ENCODE peak calls at places on chromosomes 7 and 10, in six cellular contexts. O, G, A, D, R and I are unnamed samples.

GRCh38 chr7:348962-349755 is 59.2 kb downstream of the FOXL3 start:
- DNase-seq in O (no peak), G (no peak), A (no peak), D (no peak), R (no peak), I (no peak)

GRCh38 chr7:131899271-131900030 is 343.0 kb upstream of the PODXL start:
- DNase-seq in O (no peak), G (no peak), A (no peak), D (no peak), R (peak), I (no peak)

GRCh38 chr7:47933229-47933628 is 15.0 kb downstream of the PKD1L1 start:
- DNase-seq in O (no peak), G (no peak), A (no peak), D (no peak), R (no peak), I (no peak)

GRCh38 chr10:124837687-124838086 is 36.1 kb downstream of the ABRAXAS2 start:
- DNase-seq in O (peak), G (no peak), A (no peak), D (no peak), R (peak), I (no peak)

GRCh38 chr7:125032943-125033342 is 103.3 kb upstream of the POT1 start:
- DNase-seq in O (no peak), G (no peak), A (no peak), D (no peak), R (no peak), I (no peak)

GRCh38 chr7:24137338-24137737 is 146.7 kb upstream of the NPY start:
- DNase-seq in O (no peak), G (no peak), A (no peak), D (no peak), R (no peak), I (no peak)

GRCh38 chr10:50431118-50431517 is 179.8 kb upstream of the ASAH2 start:
- DNase-seq in O (peak), G (peak), A (no peak), D (no peak), R (peak), I (peak)

GRCh38 chr7:104923010-104923421 is 91.0 kb upstream of the KMT2E start:
- DNase-seq in O (peak), G (peak), A (peak), D (peak), R (peak), I (peak)

GRCh38 chr10:74322141-74322540 is 171.1 kb downstream of the ADK start:
- DNase-seq in O (peak), G (no peak), A (no peak), D (no peak), R (peak), I (no peak)

GRCh38 chr7:36473454-36474282 is 84.0 kb downstream of the ANLN start:
- DNase-seq in O (no peak), G (peak), A (peak), D (no peak), R (peak), I (peak)

GRCh38 chr10:12193193-12193592 is 2.5 kb downstream of the NUDT5 start:
- DNase-seq in O (peak), G (peak), A (no peak), D (peak), R (peak), I (peak)

GRCh38 chr7:55965805-55966421 is 1.5 kb downstream of the NIPSNAP2 start:
- DNase-seq in O (peak), G (no peak), A (no peak), D (no peak), R (peak), I (peak)

GRCh38 chr10:70571236-70571635 is 31.3 kb downstream of the PRF1 start:
- DNase-seq in O (no peak), G (no peak), A (no peak), D (no peak), R (no peak), I (no peak)

GRCh38 chr7:41942468-41943097 is 239.7 kb upstream of the INHBA start:
- DNase-seq in O (no peak), G (peak), A (no peak), D (no peak), R (peak), I (peak)

GRCh38 chr7:322708-323111 is 32.7 kb downstream of the FOXL3 start:
- DNase-seq in O (no peak), G (no peak), A (no peak), D (no peak), R (no peak), I (no peak)

GRCh38 chr10:72688208-72688651 is 3.7 kb upstream of the MCU start:
- DNase-seq in O (peak), G (peak), A (no peak), D (peak), R (peak), I (peak)

GRCh38 chr10:63055705-63056104 is 77.4 kb upstream of the NRBF2 start:
- DNase-seq in O (no peak), G (no peak), A (no peak), D (no peak), R (no peak), I (no peak)

GRCh38 chr10:26909753-26910152 is 49.0 kb upstream of the ABI1 start:
- DNase-seq in O (no peak), G (no peak), A (no peak), D (no peak), R (peak), I (no peak)

GRCh38 chr10:89373916-89374711 is 3.7 kb upstream of the IFIT1B start:
- DNase-seq in O (peak), G (peak), A (no peak), D (peak), R (peak), I (peak)

GRCh38 chr7:95002726-95003125 is 95.3 kb downstream of the PPP1R9A start:
- DNase-seq in O (no peak), G (no peak), A (no peak), D (no peak), R (no peak), I (no peak)

GRCh38 chr10:110212119-110213006 is 5.0 kb downstream of the MXI1 start:
- DNase-seq in O (no peak), G (no peak), A (peak), D (no peak), R (no peak), I (no peak)

GRCh38 chr7:30182186-30182585 is 47.4 kb downstream of the MTURN start:
- DNase-seq in O (no peak), G (no peak), A (no peak), D (no peak), R (no peak), I (no peak)

GRCh38 chr7:40986351-40986873 is 716.5 kb downstream of the INHBA start:
- DNase-seq in O (peak), G (peak), A (no peak), D (peak), R (peak), I (peak)

GRCh38 chr7:92740713-92741126 is 95.7 kb downstream of the CDK6 start:
- DNase-seq in O (peak), G (peak), A (no peak), D (peak), R (peak), I (peak)

GRCh38 chr7:25752967-25753791 is 398.8 kb upstream of the NFE2L3 start:
- DNase-seq in O (no peak), G (no peak), A (no peak), D (peak), R (no peak), I (no peak)

GRCh38 chr7:5310822-5311405 is 28.2 kb downstream of the SLC29A4 start:
- DNase-seq in O (no peak), G (no peak), A (no peak), D (no peak), R (no peak), I (no peak)

GRCh38 chr7:22110227-22110839 is 164.6 kb upstream of the CDCA7L start:
- DNase-seq in O (peak), G (peak), A (peak), D (peak), R (peak), I (peak)

GRCh38 chr7:44236333-44236728 is 35.6 kb downstream of the YKT6 start:
- DNase-seq in O (no peak), G (no peak), A (no peak), D (no peak), R (no peak), I (no peak)

GRCh38 chr7:139753079-139753692 is 24.6 kb downstream of the HIPK2 start:
- DNase-seq in O (no peak), G (no peak), A (no peak), D (no peak), R (peak), I (no peak)

GRCh38 chr10:116099031-116099430 is 174.0 kb downstream of the GFRA1 start:
- DNase-seq in O (peak), G (no peak), A (no peak), D (peak), R (no peak), I (no peak)

GRCh38 chr7:1229334-1229935 is 3.2 kb upstream of the UNCX start:
- DNase-seq in O (no peak), G (no peak), A (no peak), D (no peak), R (no peak), I (no peak)

GRCh38 chr10:110725809-110726641 is 81.9 kb downstream of the RBM20 start:
- DNase-seq in O (peak), G (peak), A (no peak), D (no peak), R (peak), I (peak)

GRCh38 chr7:44284216-44284615 is 41.2 kb downstream of the CAMK2B start:
- DNase-seq in O (no peak), G (no peak), A (no peak), D (no peak), R (no peak), I (peak)

GRCh38 chr7:29723599-29723998 is 82.7 kb upstream of the WIPF3 start:
- DNase-seq in O (peak), G (peak), A (no peak), D (no peak), R (peak), I (peak)

GRCh38 chr10:61842755-61843497 is 58.6 kb upstream of the ARID5B start:
- DNase-seq in O (peak), G (peak), A (no peak), D (no peak), R (peak), I (peak)

GRCh38 chr10:76874151-76874550 is 763.5 kb downstream of the KCNMA1 start:
- DNase-seq in O (peak), G (peak), A (no peak), D (no peak), R (peak), I (peak)

GRCh38 chr10:17227367-17228080 is 517 bp upstream of the VIM start:
- DNase-seq in O (peak), G (no peak), A (peak), D (no peak), R (peak), I (peak)

DNA sequence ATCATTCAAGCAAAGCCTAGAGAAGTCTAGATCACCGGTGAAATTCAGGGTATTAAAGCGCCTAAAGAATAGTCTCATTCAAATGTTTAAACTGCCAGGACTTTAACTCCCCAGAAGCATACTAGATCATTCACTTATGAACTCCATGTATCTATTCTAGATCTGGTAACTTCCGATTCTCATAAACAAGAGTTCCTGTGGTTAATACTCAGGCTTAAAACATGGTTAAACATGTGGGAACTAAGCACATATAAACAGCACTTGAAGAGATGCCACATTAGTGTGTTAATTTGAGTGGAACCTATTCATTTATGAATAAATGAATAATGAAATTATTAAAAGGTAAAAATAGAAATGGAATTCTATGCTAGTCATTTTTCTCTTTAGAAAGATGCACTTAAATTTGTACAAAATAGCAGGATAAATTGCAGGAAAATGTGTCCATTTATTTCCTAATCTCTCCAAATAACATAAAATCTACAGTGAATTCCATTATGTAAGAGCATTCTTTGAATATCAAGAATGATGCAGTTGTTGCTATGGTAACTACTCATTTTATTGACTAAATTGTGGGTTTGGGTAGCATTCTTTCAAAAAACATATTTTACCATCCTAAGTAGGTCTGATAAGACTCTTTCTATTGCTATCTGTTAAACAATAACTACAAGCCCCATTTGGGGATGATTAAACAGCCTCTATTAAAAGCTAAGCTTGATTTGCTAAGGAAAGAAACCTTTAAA is 147.6 kb upstream of the TMEM168 start:
- DNase-seq in O (peak), G (peak), A (no peak), D (no peak), R (peak), I (no peak)
- H3K4me3 ChIP-seq in O (peak), G (peak), A (peak), D (no peak), R (no peak), I (peak)

DNA sequence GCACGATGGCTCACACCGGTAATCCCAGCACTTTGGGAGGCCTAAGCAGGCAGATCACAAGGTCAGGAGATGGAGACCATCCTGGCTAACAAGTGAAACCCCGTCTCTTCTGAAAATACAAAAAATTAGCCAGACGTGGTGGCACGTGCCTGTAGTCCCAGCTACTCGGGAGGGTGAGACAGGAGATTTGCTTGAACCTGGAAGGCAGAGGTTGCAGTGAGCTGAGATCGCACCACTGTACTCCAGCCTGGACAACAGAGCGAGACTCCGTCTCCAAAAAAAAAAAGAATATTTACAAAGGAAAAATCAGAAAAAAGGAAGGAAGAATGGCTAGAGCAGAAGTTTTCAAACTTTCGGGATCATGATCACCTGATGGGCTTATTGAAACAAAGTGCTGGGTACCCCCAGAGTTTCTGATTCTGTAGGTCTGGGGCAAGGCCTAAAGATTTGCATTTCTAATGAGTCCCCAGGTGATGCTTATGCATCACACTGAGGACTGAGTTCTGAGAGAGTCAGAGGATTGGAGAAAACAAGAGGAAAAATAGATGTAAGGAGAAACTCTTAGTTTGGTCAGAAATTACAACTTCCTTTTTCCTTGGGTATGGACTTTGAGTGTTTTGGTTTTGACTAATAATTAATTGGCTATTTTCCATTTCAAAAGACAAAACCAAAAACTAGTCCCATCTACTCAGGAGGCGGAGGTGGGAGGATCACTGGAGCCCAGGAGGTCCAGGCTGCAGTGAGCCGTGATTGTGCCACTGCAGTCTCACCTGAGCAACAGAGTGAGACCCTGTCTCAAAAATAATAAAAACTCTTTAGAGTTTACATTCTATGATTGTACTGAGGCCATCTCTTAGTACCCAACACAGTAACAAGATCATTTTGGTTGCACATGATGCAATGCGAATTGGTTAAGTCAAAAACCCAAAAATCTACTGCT is 14.4 kb downstream of the MARCHF5 start:
- DNase-seq in O (no peak), G (no peak), A (no peak), D (no peak), R (no peak), I (no peak)
- H3K4me3 ChIP-seq in O (no peak), G (no peak), A (no peak), D (no peak), R (no peak), I (no peak)

GRCh38 chr10:69088801-69089501 is 1.0 kb downstream of the SRGN start:
- DNase-seq in O (no peak), G (peak), A (no peak), D (no peak), R (peak), I (no peak)
- H3K4me3 ChIP-seq in O (no peak), G (no peak), A (peak), D (no peak), R (peak), I (no peak)

GRCh38 chr10:86757110-86757790 is 831 bp downstream of the BMPR1A start:
- DNase-seq in O (peak), G (peak), A (no peak), D (no peak), R (peak), I (peak)
- H3K4me3 ChIP-seq in O (peak), G (peak), A (peak), D (peak), R (peak), I (peak)

DNA sequence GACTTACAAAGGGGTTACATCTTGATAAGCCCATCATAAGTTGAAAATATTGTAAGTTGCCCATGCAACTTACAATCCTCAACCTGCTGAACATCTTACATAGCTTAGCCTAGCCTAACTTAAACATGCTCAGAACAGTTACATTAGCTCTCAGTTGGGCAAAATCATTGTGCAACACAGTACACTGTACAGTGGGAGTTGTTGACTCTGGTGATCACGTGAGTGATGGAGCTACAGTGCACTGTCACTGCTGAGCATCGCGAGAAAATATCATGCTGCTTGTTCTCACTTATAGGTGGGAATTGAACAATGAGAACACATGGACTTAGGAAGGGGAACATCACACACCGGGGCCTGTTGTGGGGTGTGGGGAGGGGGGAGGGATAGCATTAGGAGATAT is 214.9 kb upstream of the ZMIZ1 start:
- DNase-seq in O (no peak), G (no peak), A (no peak), D (no peak), R (peak), I (no peak)
- H3K4me3 ChIP-seq in O (no peak), G (no peak), A (no peak), D (no peak), R (no peak), I (no peak)

GRCh38 chr7:52959336-52959735 is 76.1 kb upstream of the POM121L12 start:
- DNase-seq in O (no peak), G (no peak), A (no peak), D (no peak), R (no peak), I (peak)

GRCh38 chr7:52958621-52959140 is 76.8 kb upstream of the POM121L12 start:
- DNase-seq in O (no peak), G (no peak), A (no peak), D (no peak), R (no peak), I (no peak)

GRCh38 chr7:52961084-52961483 is 74.3 kb upstream of the POM121L12 start:
- DNase-seq in O (no peak), G (no peak), A (no peak), D (no peak), R (no peak), I (no peak)

GRCh38 chr7:52959878-52960660 is 75.4 kb upstream of the POM121L12 start:
- DNase-seq in O (no peak), G (no peak), A (no peak), D (no peak), R (no peak), I (no peak)

DNA sequence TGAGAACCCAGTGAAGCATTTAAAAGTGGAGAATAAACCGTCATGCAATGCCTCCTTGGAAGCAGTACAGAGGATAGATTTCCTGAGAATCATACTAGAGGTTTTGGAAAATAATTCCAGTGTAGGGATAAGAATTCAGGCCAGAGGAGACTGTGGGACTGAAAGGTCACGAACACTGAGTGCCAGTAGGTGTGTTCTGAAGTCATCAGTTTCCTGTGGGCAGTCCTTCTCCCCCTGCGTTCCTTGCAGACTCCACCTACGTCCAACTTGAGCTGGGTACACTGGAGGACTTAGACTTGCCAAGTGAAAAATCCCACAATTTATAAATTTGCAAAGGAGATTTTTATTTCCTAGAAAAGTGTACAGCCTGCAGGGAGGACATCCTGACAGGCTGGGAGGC is 73.0 kb upstream of the POM121L12 start:
- DNase-seq in O (no peak), G (no peak), A (no peak), D (no peak), R (no peak), I (no peak)
- H3K4me3 ChIP-seq in O (no peak), G (no peak), A (no peak), D (no peak), R (no peak), I (no peak)

GRCh38 chr10:4807803-4808507 is 18.1 kb upstream of the AKR1E2 start:
- DNase-seq in O (peak), G (peak), A (no peak), D (peak), R (peak), I (peak)
- H3K4me3 ChIP-seq in O (no peak), G (no peak), A (no peak), D (no peak), R (no peak), I (no peak)

DNA sequence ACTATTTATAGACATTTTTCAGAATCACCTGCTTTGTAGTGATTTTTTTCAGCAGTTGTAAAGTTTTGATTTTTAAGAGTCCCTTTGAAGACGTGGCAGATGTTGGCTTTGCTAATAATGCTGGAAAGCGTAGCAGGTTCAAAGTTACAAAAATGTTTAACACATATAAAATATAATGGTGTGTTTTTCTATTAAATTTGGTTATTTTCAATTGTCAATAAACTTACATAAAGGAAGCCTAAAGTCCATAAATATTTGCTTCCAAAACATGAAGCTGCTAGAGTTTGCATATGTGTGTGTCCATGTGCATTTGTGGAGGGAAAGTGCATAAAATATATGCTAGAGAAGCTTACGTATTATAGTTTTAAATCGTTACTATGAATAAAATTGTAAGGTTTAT is 3.7 kb downstream of the MEOX2 start:
- DNase-seq in O (no peak), G (no peak), A (no peak), D (no peak), R (no peak), I (no peak)
- H3K4me3 ChIP-seq in O (no peak), G (no peak), A (no peak), D (no peak), R (no peak), I (no peak)

GRCh38 chr10:45044290-45044689 is 43.6 kb downstream of the ZNF22 start:
- DNase-seq in O (no peak), G (no peak), A (no peak), D (no peak), R (no peak), I (no peak)
- H3K4me3 ChIP-seq in O (no peak), G (no peak), A (no peak), D (no peak), R (no peak), I (no peak)

GRCh38 chr10:92575961-92576360 is 2.1 kb upstream of the IDE start:
- DNase-seq in O (peak), G (peak), A (no peak), D (peak), R (peak), I (peak)
- H3K4me3 ChIP-seq in O (no peak), G (no peak), A (no peak), D (no peak), R (no peak), I (no peak)